ENCODE peak calls at places on chromosome 21, in seven cellular contexts. W, L, D, F, Y, E and U are unnamed samples.

GRCh38 chr21:31279986-31280385 is 64.1 kb downstream of the TIAM1 start:
- DNase-seq in D (no peak), E (no peak), Y (no peak), L (no peak), F (no peak), W (peak; percentile 23), U (no peak)

GRCh38 chr21:38875694-38876492 is 70.2 kb downstream of the ETS2 start:
- DNase-seq in W (peak; percentile 79), L (no peak), Y (no peak), E (no peak), F (no peak), D (no peak), U (no peak)

GRCh38 chr21:43882952-43883492 is 18.0 kb downstream of the AGPAT3 start:
- DNase-seq in W (no peak), Y (no peak), F (no peak), L (no peak), D (no peak), E (no peak), U (no peak)

GRCh38 chr21:16580661-16581060 is 850.9 kb downstream of the USP25 start:
- DNase-seq in Y (no peak), L (no peak), D (no peak), F (no peak), W (no peak), E (no peak), U (no peak)

GRCh38 chr21:38170283-38170682 is 86.5 kb upstream of the KCNJ15 start:
- DNase-seq in L (peak; percentile 59), F (no peak), W (peak; percentile 73), E (no peak), D (peak; percentile 49), Y (no peak), U (no peak)

GRCh38 chr21:43188712-43189151 is 19.9 kb downstream of the CRYAA start:
- DNase-seq in Y (peak; percentile 66), W (no peak), D (no peak), E (peak; percentile 58), L (no peak), F (peak; percentile 12), U (no peak)

GRCh38 chr21:38913120-38913975 is 107.6 kb downstream of the ETS2 start:
- DNase-seq in Y (peak; percentile 88), W (peak; percentile 84), E (peak; percentile 86), F (peak; percentile 92), D (peak; percentile 65), L (peak; percentile 64), U (no peak)

GRCh38 chr21:31920275-31920674 is 47.5 kb downstream of the HUNK start:
- DNase-seq in L (no peak), F (no peak), Y (no peak), E (no peak), D (no peak), W (no peak), U (no peak)

GRCh38 chr21:14863745-14864210 is 201.0 kb downstream of the NRIP1 start:
- DNase-seq in W (peak; percentile 30), E (no peak), F (no peak), L (no peak), Y (no peak), D (no peak), U (no peak)

GRCh38 chr21:33949516-33950424 is 34.2 kb upstream of the ATP5PO start:
- DNase-seq in E (no peak), W (no peak), D (no peak), Y (no peak), F (no peak), L (no peak), U (peak; percentile 49)

GRCh38 chr21:27164208-27165172 is 197.6 kb upstream of the ADAMTS5 start:
- DNase-seq in Y (no peak), D (no peak), F (no peak), L (no peak), W (peak; percentile 10), E (no peak), U (no peak)

GRCh38 chr21:45442276-45442675 is 37.3 kb downstream of the COL18A1 start:
- DNase-seq in D (no peak), W (no peak), E (no peak), L (no peak), Y (no peak), F (no peak), U (no peak)
- TF ChIP-seq CTCF in D (no peak), W (no peak), E (no peak), L (no peak), Y (no peak), F (no peak), U (no peak)

DNA sequence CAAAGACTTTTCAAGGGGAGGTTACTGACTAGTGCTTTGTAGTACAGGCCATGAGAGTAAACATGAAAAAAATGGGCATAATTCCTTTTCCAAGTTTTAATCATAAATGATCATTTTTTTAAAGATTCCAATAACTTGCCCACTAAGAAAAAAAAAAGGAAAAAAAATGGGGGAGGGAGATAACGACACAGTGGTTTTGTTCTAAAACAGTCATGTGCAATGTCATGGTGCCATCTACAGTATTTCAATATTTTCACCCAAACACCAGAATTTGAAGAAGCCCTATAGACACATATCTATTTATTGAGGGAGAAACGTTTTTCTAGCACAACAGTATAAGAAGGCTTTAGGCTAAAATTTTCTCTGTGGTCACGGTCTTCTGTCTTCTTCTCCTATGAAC is 250.2 kb downstream of the LTN1 start:
- DNase-seq in E (no peak), W (peak; percentile 74), Y (no peak), D (peak; percentile 50), F (no peak), L (no peak), U (no peak)
- TF ChIP-seq CTCF in E (peak; percentile 18), W (peak; percentile 45), Y (no peak), D (peak; percentile 38), F (no peak), L (peak; percentile 25), U (no peak)

DNA sequence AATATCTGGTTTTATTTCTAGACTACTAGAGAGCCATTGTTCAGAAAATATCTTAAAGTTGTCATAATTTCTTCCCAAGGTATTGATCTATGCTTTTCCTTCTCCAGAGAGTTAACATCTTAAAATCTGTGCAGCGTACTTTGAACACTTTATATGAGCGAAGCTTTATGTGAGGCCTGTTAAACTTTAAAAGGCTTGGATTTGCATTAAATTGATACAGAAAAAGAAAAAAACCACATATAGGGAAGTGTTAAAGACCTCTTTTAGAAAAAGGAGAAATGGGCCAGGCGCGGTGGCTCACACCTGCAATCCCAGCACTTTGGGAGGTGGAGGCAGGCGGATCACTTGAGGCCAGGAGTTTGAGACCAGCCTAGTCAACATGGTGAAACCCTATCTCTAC is 59.2 kb upstream of the MORC3 start:
- DNase-seq in F (no peak), E (no peak), D (no peak), W (no peak), Y (no peak), L (no peak), U (no peak)
- TF ChIP-seq CTCF in F (no peak), E (no peak), D (no peak), W (no peak), Y (no peak), L (no peak), U (peak; percentile 9)

GRCh38 chr21:46551636-46552241 is 53.1 kb downstream of the S100B start:
- DNase-seq in D (no peak), F (no peak), L (no peak), Y (no peak), W (no peak), E (no peak), U (peak; percentile 51)
- TF ChIP-seq CTCF in D (no peak), F (no peak), L (no peak), Y (no peak), W (no peak), E (no peak), U (peak; percentile 10)